ENCODE peak calls at places on chromosomes 6 and 20, in four cellular contexts. R is K562, S is H1, A is HepG2. Q is an unnamed sample.

GRCh38 chr6:138844203-138844602 is 48.3 kb downstream of the ECT2L start:
- DNase-seq in A (peak), S (no peak), R (no peak), Q (no peak)

GRCh38 chr6:157479464-157480303 is 98.7 kb downstream of the ZDHHC14 start:
- DNase-seq in A (no peak), R (no peak), S (no peak), Q (no peak)

GRCh38 chr6:111874030-111874425 is 776 bp upstream of the FYN start:
- DNase-seq in S (no peak), A (no peak), R (no peak), Q (no peak)

GRCh38 chr6:42142118-42142835 is at the start of gene C6orf132:
- DNase-seq in A (peak), S (peak), R (no peak), Q (peak)

GRCh38 chr6:123053602-123054225 is 57.7 kb downstream of the CLVS2 start:
- DNase-seq in S (no peak), R (no peak), A (no peak), Q (no peak)

GRCh38 chr20:61499859-61500258 is 247.8 kb downstream of the CDH4 start:
- DNase-seq in A (no peak), S (no peak), R (no peak), Q (no peak)

GRCh38 chr6:110781522-110782200 is 33.6 kb downstream of the CDK19 start:
- DNase-seq in R (no peak), S (no peak), A (no peak), Q (no peak)

GRCh38 chr6:7153807-7154206 is 46.0 kb downstream of the RREB1 start:
- DNase-seq in A (no peak), S (peak), R (peak), Q (no peak)

GRCh38 chr20:49620364-49621240 is 52.7 kb upstream of the PTGIS start:
- DNase-seq in A (no peak), S (no peak), R (no peak), Q (no peak)

GRCh38 chr20:32251470-32251869 is 26.0 kb upstream of the KIF3B start:
- DNase-seq in A (no peak), S (no peak), R (no peak), Q (no peak)

GRCh38 chr6:7087491-7087979 is 20.2 kb upstream of the RREB1 start:
- DNase-seq in S (no peak), A (no peak), R (no peak), Q (no peak)

GRCh38 chr6:26493258-26493657 is 6.8 kb upstream of the BTN1A1 start:
- DNase-seq in A (peak), R (peak), S (no peak), Q (no peak)

GRCh38 chr6:131877999-131878789 is 70.4 kb downstream of the ENPP1 start:
- DNase-seq in A (no peak), R (no peak), S (no peak), Q (no peak)

GRCh38 chr6:129731396-129731795 is 21.4 kb upstream of the ARHGAP18 start:
- DNase-seq in A (no peak), R (no peak), S (no peak), Q (no peak)

GRCh38 chr6:48957781-48958180 is 505.3 kb downstream of the MMUT start:
- DNase-seq in S (no peak), A (no peak), R (no peak), Q (no peak)

GRCh38 chr6:139942333-139942732 is 567.9 kb upstream of the CITED2 start:
- DNase-seq in S (no peak), R (no peak), A (no peak), Q (no peak)

GRCh38 chr6:46419576-46420002 is 71.7 kb downstream of the RCAN2 start:
- DNase-seq in S (peak), R (peak), A (peak), Q (peak)

GRCh38 chr6:42664718-42665117 is 57.7 kb downstream of the PRPH2 start:
- DNase-seq in A (no peak), R (no peak), S (no peak), Q (no peak)

GRCh38 chr6:100173211-100173610 is 179.2 kb upstream of the MCHR2 start:
- DNase-seq in A (no peak), S (no peak), R (no peak), Q (no peak)

GRCh38 chr6:14720411-14721102 is 525.3 kb upstream of the JARID2 start:
- DNase-seq in S (no peak), R (no peak), A (no peak), Q (no peak)
- H3K4me2 ChIP-seq in S (no peak), R (peak), A (no peak), Q (no peak)

GRCh38 chr6:137641474-137642077 is 147.4 kb upstream of the OLIG3 start:
- DNase-seq in A (peak), R (peak), S (peak), Q (peak)
- TF ChIP-seq GABPA in A (no peak), R (no peak), S (no peak), Q (no peak)

GRCh38 chr6:56930846-56931245 is 24.1 kb upstream of the BEND6 start:
- DNase-seq in R (no peak), A (no peak), S (no peak), Q (no peak)
- H3K4me2 ChIP-seq in R (no peak), A (no peak), S (no peak), Q (no peak)

DNA sequence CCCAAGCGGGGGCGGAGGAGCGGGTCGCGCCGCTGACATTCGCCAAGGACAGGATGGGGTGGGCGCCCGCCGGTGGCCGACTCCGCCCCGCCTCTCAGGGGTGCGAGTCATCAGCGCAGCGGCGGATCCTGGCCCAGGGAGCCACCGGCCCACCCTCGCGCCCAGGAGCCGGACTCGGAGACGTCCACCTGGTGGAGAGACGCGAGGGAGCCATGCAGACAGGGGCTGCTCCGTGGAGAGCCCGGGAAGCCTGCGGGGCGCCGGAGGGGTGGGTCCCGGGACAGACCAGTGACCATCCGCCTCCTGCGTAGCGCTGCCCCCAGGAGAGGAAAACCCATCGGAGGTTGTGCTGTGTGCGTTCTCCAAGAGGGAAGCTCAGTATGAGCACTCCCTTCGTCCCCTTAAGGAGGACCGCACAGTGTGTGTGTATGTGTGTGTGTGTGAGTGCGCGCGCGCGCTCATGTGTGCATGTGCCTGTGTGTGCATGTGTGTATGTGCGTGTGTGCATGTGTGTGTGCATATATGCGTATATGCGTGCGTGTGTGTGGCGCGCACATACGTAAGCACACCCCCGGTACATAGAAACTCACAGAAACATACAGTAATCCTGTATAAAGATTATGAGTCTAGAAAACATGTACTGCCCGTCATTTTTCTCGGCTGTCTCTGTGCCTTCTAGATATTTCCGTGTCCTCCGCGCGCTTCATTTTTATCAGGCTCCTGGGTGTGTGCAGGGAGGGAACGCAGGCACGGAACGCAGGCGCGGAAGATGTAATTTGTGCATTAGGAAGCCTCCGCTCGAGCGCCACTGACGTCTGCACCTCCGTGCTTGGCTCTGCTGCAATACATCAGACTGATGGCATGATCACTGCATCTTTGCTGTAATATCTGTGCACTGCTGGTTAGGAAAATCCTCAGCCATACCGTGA is 158.9 kb downstream of the TBXT start:
- DNase-seq in R (no peak), A (no peak), S (peak), Q (peak)
- TF ChIP-seq GABPA in R (no peak), A (no peak), S (no peak), Q (no peak)

GRCh38 chr6:106642476-106642875 is 13.1 kb downstream of the QRSL1 start:
- DNase-seq in A (no peak), R (no peak), S (no peak), Q (no peak)
- H3K4me2 ChIP-seq in A (no peak), R (no peak), S (no peak), Q (no peak)

GRCh38 chr6:119255492-119255891 is 94.1 kb downstream of the MAN1A1 start:
- DNase-seq in A (no peak), S (no peak), R (no peak), Q (no peak)
- TF ChIP-seq GABPA in A (no peak), S (no peak), R (no peak), Q (no peak)

GRCh38 chr6:116279232-116280160 is at the start of gene TSPYL1:
- DNase-seq in A (peak), R (peak), S (peak), Q (peak)

GRCh38 chr6:116280161-116280959 is 630 bp upstream of the TSPYL1 start:
- DNase-seq in S (no peak), R (no peak), A (no peak), Q (no peak)

GRCh38 chr6:116278853-116279231 is 888 bp downstream of the TSPYL1 start:
- DNase-seq in R (no peak), S (no peak), A (peak), Q (peak)

GRCh38 chr6:116278478-116278822 is 1.3 kb downstream of the TSPYL1 start:
- DNase-seq in R (no peak), A (no peak), S (no peak), Q (no peak)

DNA sequence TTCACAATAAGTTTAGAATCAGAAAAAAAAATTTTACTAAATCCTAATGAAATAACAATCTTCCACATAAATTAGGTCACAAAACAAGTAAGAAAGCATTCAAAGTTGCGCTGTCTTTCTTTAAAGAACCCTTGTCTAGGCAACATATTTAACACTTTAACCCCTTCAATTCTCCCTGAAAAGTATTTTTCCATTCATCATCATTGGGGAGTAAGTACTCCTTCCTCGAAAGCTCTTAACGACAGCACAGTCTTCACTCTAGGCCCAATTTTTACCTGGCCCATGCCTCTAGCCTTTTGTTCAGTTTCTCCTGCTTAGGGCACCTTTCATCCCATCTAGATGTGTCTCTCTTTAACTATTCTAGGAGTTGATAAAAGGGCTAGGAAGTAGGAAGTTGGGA is 2.6 kb downstream of the TSPYL1 start:
- DNase-seq in S (no peak), R (no peak), A (no peak), Q (no peak)
- H3K4me2 ChIP-seq in S (peak), R (peak), A (peak), Q (peak)